ENCODE peak calls at places on chromosomes 5 and 9, in four cellular contexts. U is erythroblast, Y is adrenal gland, Q is ureter. M is an unnamed sample.

GRCh38 chr9:134434896-134435506 is 108.7 kb downstream of the RXRA start:
- DNase-seq in U (peak), Q (peak), Y (peak), M (peak)

GRCh38 chr5:168583742-168584482 is 4.7 kb upstream of the PANK3 start:
- DNase-seq in Q (no peak), U (no peak), Y (no peak), M (no peak)

GRCh38 chr9:114155263-114155966 is at the start of gene COL27A1:
- DNase-seq in Q (peak), Y (peak), U (peak), M (peak)

GRCh38 chr5:73266925-73267775 is 94.2 kb downstream of the TMEM174 start:
- DNase-seq in U (no peak), Y (no peak), Q (peak), M (no peak)

GRCh38 chr5:118863345-118863744 is 125.0 kb downstream of the DTWD2 start:
- DNase-seq in Y (no peak), Q (no peak), U (no peak), M (no peak)

GRCh38 chr9:124496075-124496893 is 10.9 kb downstream of the NR5A1 start:
- DNase-seq in Q (no peak), U (no peak), Y (no peak), M (no peak)

GRCh38 chr5:125492977-125493376 is 746.5 kb upstream of the ZNF608 start:
- DNase-seq in U (no peak), Y (no peak), Q (no peak), M (no peak)

GRCh38 chr5:154359222-154359583 is 86.6 kb upstream of the SAP30L start:
- DNase-seq in Q (no peak), U (no peak), Y (peak), M (no peak)

GRCh38 chr9:136619742-136620440 is 42.8 kb upstream of the EGFL7 start:
- DNase-seq in U (peak), Y (peak), Q (peak), M (no peak)

GRCh38 chr5:80239680-80240367 is 16.0 kb downstream of the SERINC5 start:
- DNase-seq in Q (no peak), Y (no peak), U (no peak), M (no peak)

GRCh38 chr5:159616967-159617366 is 286.7 kb upstream of the IL12B start:
- DNase-seq in Y (no peak), U (no peak), Q (no peak), M (no peak)